ENCODE peak calls at places on chromosomes 11 and 22, in four cellular contexts. B is IMR-90, U is HFFc6, W is K562. K is an unnamed sample.

GRCh38 chr11:133907841-133908241 is 48.9 kb downstream of the IGSF9B start:
- DNase-seq in U (no peak), W (no peak), B (no peak), K (no peak)

GRCh38 chr11:73284106-73284505 is 12.0 kb downstream of the P2RY6 start:
- DNase-seq in U (no peak), W (no peak), B (no peak), K (no peak)

GRCh38 chr11:110186456-110186855 is 93.3 kb downstream of the ZC3H12C start:
- DNase-seq in B (no peak), U (no peak), W (no peak), K (no peak)

GRCh38 chr22:40039482-40039881 is 44.7 kb downstream of the FAM83F start:
- DNase-seq in U (no peak), B (no peak), W (no peak), K (no peak)

GRCh38 chr11:2748061-2748813 is 48.4 kb upstream of the KCNQ1OT1 start:
- DNase-seq in U (no peak), B (no peak), W (no peak), K (no peak)

GRCh38 chr11:613369-613968 is 2.3 kb downstream of the IRF7 start:
- DNase-seq in B (no peak), U (no peak), W (peak), K (peak)

GRCh38 chr11:61359541-61359940 is 2.1 kb downstream of the CYB561A3 start:
- DNase-seq in B (no peak), W (no peak), U (no peak), K (no peak)

GRCh38 chr22:37751449-37752188 is 54.8 kb downstream of the TRIOBP start:
- DNase-seq in W (no peak), U (no peak), B (no peak), K (no peak)

GRCh38 chr22:31104869-31105268 is 2.5 kb downstream of the SELENOM start:
- DNase-seq in U (no peak), W (no peak), B (no peak), K (no peak)

GRCh38 chr11:15192007-15192556 is 77.4 kb downstream of the INSC start:
- DNase-seq in W (no peak), U (no peak), B (no peak), K (no peak)

GRCh38 chr11:57800444-57801184 is 39.0 kb downstream of the CTNND1 start:
- DNase-seq in U (peak), B (peak), W (peak), K (no peak)

GRCh38 chr22:35197071-35197470 is 60.2 kb upstream of the HMGXB4 start:
- DNase-seq in W (no peak), B (no peak), U (no peak), K (no peak)

GRCh38 chr11:116424615-116425261 is 348.0 kb downstream of the BUD13 start:
- DNase-seq in U (no peak), W (peak), B (no peak), K (no peak)

GRCh38 chr11:106668147-106668546 is 350.1 kb downstream of the GUCY1A2 start:
- DNase-seq in U (peak), B (peak), W (no peak), K (no peak)

GRCh38 chr11:72831521-72832300 is 17.5 kb downstream of the ATG16L2 start:
- DNase-seq in B (peak), U (peak), W (peak), K (peak)

GRCh38 chr11:68584991-68585524 is 99.3 kb upstream of the GAL start:
- DNase-seq in W (no peak), U (no peak), B (peak), K (no peak)

GRCh38 chr11:68582416-68583046 is 101.8 kb upstream of the GAL start:
- DNase-seq in W (no peak), B (no peak), U (no peak), K (no peak)

GRCh38 chr11:68583047-68583446 is 101.3 kb upstream of the GAL start:
- DNase-seq in B (peak), U (peak), W (no peak), K (no peak)

GRCh38 chr11:68581901-68582300 is 102.4 kb upstream of the GAL start:
- DNase-seq in B (no peak), U (no peak), W (no peak), K (no peak)

DNA sequence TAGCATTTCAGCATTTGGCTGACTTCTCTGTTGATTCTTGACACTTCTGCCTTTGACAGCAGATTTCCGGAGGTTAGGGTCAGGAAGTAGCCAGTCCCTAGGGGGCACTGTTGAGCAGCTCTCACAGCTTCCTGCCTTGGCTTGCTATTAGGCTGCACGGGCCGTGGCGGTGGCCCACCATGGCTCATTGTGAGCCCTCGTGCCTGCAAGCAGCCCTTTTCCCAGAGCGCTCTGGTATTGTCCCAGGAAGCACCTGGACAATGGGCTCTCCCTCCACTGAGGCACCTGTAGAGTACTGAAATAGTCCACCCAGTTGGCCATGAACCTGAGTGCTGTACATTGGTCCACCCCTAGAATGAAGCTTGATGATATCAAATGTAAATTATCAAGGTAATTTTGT is 100.2 kb upstream of the GAL start:
- DNase-seq in B (peak), U (no peak), W (peak), K (no peak)
- TF ChIP-seq CTCF in B (peak), U (peak), W (peak), K (no peak)

DNA sequence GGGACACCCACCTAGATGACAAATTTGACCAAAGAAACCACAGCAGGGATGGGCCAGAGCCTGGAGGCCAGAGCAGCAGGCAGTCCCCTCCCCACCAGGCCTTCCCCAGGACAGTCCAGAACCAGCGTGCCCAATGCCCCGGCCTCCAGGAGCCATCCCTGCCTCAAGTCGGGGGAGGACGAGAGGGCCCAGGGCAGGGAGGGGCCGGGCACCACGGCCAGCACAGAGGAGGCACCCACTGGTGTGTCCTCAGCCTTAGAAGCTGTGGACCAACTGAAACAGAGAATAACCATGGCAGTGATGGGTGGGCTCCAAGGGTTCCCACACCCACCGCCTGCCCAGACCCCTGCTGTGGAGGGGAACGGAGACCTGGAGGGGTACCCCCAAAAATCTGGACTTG is 28.3 kb upstream of the TCF20 start:
- DNase-seq in B (no peak), W (no peak), U (no peak), K (no peak)
- TF ChIP-seq CTCF in B (no peak), W (no peak), U (no peak), K (no peak)

DNA sequence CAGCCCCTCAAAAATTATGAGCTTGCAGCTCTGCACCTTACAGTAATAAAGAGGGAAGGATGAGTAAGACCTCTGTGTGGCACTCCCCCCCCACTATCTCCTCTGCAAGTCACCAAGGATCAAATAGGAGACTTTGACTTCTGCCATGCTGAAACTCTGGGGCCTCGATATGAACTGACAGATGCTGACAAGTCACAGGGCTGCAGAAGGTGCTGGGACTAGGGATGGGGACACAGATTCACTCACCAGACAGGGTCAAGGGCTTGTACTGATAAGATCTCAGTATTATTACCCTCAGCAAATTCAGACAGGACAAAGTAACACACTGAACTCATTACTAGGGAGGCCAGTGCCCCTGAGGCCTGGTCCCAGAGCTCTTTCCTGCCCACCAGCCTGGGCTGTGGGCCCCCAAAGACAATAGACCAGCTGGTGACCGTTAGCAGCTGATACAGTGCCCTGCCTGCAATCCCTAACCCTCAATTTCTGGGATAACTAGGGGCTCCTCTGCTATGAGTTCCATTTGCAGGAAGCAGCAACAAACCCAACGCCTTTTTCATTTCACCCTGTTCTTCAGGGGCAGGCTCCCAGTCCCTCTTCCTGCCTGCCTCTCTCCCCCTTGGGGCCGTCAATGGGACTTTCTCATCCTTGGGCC is 20.1 kb downstream of the TMPRSS13 start:
- DNase-seq in B (no peak), W (peak), U (no peak), K (no peak)
- TF ChIP-seq CTCF in B (no peak), W (no peak), U (no peak), K (no peak)

DNA sequence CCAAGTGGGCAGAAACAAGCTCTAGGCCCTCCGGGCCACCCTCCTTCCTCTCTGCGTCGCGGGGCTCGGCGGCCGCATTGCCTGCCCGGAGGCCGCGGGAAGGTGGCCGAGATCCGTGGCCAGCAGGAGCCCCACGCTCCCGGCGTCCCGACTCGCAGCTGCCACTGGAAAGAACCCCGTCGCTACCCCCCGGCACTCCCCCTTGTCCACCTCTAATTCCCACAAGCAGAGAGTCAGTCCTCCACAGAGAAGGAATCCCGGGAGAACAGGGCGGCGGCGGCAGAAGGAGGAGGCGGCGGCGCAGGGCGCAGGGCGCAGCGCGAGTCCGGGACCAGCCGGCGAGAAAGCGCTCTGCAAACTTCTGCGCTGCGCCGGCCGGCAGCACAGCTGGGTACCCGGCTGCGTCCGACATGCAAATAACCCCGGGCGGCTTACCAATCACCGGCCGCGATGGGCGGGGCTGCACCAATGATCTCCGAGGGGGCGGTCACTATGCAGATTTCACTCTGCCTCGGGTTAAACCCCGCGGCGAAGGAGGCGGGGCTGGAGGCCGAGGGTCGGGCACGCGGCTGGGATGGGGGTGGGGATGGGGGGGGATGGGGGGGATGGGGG is at the start of gene ABTB2:
- DNase-seq in U (peak), B (peak), W (peak), K (peak)
- TF ChIP-seq CTCF in U (peak), B (no peak), W (no peak), K (no peak)

DNA sequence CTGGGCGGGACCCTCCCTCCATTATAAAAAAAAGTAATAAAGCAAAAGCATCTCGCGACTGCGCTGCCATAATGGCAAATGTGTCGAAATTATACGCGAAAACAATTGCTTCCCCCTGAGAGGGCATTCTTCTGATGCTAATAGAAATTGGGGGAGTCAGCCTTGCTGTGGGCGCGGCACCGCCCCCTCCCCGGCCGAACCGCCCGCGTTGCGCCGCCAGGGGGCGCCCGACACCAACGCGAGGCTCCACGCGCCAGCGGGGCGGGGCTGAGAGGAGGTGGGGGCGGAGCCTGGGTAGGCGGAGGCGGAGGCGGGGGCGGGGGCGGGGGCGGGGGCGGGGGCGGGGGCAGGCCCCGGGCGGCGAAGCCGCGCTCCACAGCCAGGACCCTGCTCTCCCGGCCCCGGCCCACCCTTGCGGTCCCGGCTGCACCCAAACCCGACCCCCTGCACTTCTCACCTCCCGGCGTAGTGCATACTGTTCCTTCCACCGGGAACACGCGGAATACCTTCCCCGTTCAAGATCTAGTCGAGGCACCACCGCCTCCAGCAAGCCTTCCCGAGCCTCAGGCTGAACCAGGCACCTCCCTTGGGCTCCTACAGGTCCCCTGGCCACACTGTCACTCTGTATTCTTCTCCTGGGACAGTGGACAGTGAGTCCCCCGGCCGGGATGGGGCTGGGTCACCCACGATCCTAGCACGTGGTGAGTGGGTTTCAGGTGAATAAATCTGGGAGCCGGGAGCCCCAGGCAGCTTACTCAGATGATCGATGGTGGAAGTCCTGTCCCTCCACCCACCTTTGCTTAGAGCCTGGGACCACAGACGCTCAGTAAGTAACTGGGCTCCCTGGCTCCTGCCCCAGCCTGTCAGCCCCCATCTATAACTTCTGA is 15.5 kb upstream of the UPK3A start:
- DNase-seq in U (peak), W (peak), B (peak), K (peak)
- TF ChIP-seq CTCF in U (peak), W (peak), B (peak), K (no peak)

GRCh38 chr11:69663326-69663725 is 11.8 kb downstream of the LTO1 start:
- DNase-seq in U (no peak), B (no peak), W (no peak), K (no peak)

GRCh38 chr11:69662806-69663205 is 12.3 kb downstream of the LTO1 start:
- DNase-seq in W (no peak), B (no peak), U (no peak), K (no peak)

GRCh38 chr11:69661413-69661715 is 13.8 kb downstream of the LTO1 start:
- DNase-seq in W (no peak), B (no peak), U (no peak), K (no peak)

GRCh38 chr11:69664103-69664775 is 10.9 kb downstream of the LTO1 start:
- DNase-seq in U (no peak), W (no peak), B (no peak), K (no peak)

GRCh38 chr11:69662021-69662698 is 13.0 kb downstream of the LTO1 start:
- DNase-seq in W (no peak), B (no peak), U (no peak), K (no peak)
- TF ChIP-seq CTCF in W (peak), B (no peak), U (peak), K (no peak)

GRCh38 chr11:96241351-96241841 is 101.6 kb downstream of the MAML2 start:
- DNase-seq in U (no peak), B (no peak), W (no peak), K (no peak)
- TF ChIP-seq CTCF in U (peak), B (peak), W (no peak), K (no peak)